ENCODE peak calls at places on chromosomes 13 and 19, in ten cellular contexts. A, D, H, O, N, G, M, Z, U and I are unnamed samples.

GRCh38 chr13:114046447-114046846 is 72.6 kb upstream of the C13orf46 start:
- DNase-seq in A (no peak), D (no peak), H (no peak), O (no peak), N (no peak), G (no peak), M (no peak), Z (no peak), U (no peak), I (no peak)

GRCh38 chr13:111319998-111320911 is at the start of gene TEX29:
- DNase-seq in A (no peak), D (no peak), H (no peak), O (no peak), N (no peak), G (no peak), M (no peak), Z (no peak), U (no peak), I (no peak)

GRCh38 chr13:21686761-21687391 is 16.0 kb downstream of the FGF9 start:
- DNase-seq in A (no peak), D (no peak), H (no peak), O (no peak), N (no peak), G (no peak), M (no peak), Z (no peak), U (no peak), I (no peak)

GRCh38 chr19:30783936-30784335 is 411.8 kb downstream of the ZNF536 start:
- DNase-seq in A (peak), D (no peak), H (no peak), O (no peak), N (no peak), G (no peak), M (no peak), Z (no peak), U (no peak), I (no peak)

GRCh38 chr19:52190679-52191293 is 934 bp downstream of the PPP2R1A start:
- DNase-seq in A (peak), D (no peak), H (peak), O (no peak), N (peak), G (no peak), M (no peak), Z (no peak), U (no peak), I (peak)

GRCh38 chr13:50071399-50071798 is 56.2 kb downstream of the KCNRG start:
- DNase-seq in A (no peak), D (no peak), H (no peak), O (no peak), N (no peak), G (no peak), M (no peak), Z (no peak), U (peak), I (no peak)

GRCh38 chr13:39676315-39676876 is 20.9 kb downstream of the COG6 start:
- DNase-seq in A (no peak), D (no peak), H (no peak), O (no peak), N (peak), G (no peak), M (peak), Z (peak), U (peak), I (peak)

GRCh38 chr13:113863511-113864302 is at the start of gene GAS6:
- DNase-seq in A (peak), D (no peak), H (peak), O (no peak), N (peak), G (no peak), M (no peak), Z (no peak), U (no peak), I (no peak)

GRCh38 chr13:37068962-37069361 is 9.5 kb upstream of the SUPT20H start:
- DNase-seq in A (no peak), D (no peak), H (no peak), O (no peak), N (no peak), G (no peak), M (no peak), Z (no peak), U (peak), I (peak)

GRCh38 chr19:913080-913748 is at the start of gene R3HDM4:
- DNase-seq in A (peak), D (no peak), H (peak), O (peak), N (no peak), G (no peak), M (peak), Z (peak), U (peak), I (peak)

GRCh38 chr13:29587645-29588044 is 7.8 kb downstream of the SLC7A1 start:
- DNase-seq in A (no peak), D (no peak), H (no peak), O (no peak), N (no peak), G (no peak), M (no peak), Z (no peak), U (no peak), I (no peak)

GRCh38 chr19:38265213-38265861 is 964 bp downstream of the SPINT2 start:
- DNase-seq in A (peak), D (no peak), H (no peak), O (no peak), N (no peak), G (no peak), M (peak), Z (no peak), U (no peak), I (peak)

GRCh38 chr19:37218592-37218935 is 550 bp downstream of the ZNF383 start:
- DNase-seq in A (no peak), D (no peak), H (no peak), O (no peak), N (no peak), G (no peak), M (no peak), Z (no peak), U (peak), I (no peak)

GRCh38 chr19:42606660-42607351 is 12.1 kb upstream of the CEACAM8 start:
- DNase-seq in A (peak), D (no peak), H (peak), O (no peak), N (peak), G (no peak), M (peak), Z (peak), U (peak), I (peak)

GRCh38 chr19:6556480-6556879 is 25.7 kb downstream of the TNFSF9 start:
- DNase-seq in A (no peak), D (no peak), H (no peak), O (no peak), N (no peak), G (no peak), M (no peak), Z (no peak), U (no peak), I (no peak)

GRCh38 chr13:110820311-110820710 is 94.6 kb downstream of the ANKRD10 start:
- DNase-seq in A (no peak), D (no peak), H (no peak), O (no peak), N (no peak), G (no peak), M (no peak), Z (no peak), U (no peak), I (no peak)

GRCh38 chr13:109939105-109939504 is 152.7 kb upstream of the IRS2 start:
- DNase-seq in A (no peak), D (no peak), H (no peak), O (no peak), N (no peak), G (no peak), M (no peak), Z (no peak), U (no peak), I (no peak)

GRCh38 chr13:32443111-32443510 is 15.2 kb upstream of the N4BP2L1 start:
- DNase-seq in A (no peak), D (no peak), H (no peak), O (no peak), N (no peak), G (no peak), M (peak), Z (peak), U (peak), I (peak)

GRCh38 chr13:77480071-77480470 is 55.4 kb upstream of the SCEL start:
- DNase-seq in A (no peak), D (no peak), H (peak), O (no peak), N (no peak), G (no peak), M (no peak), Z (no peak), U (no peak), I (no peak)

GRCh38 chr19:30320916-30321315 is 51.3 kb upstream of the ZNF536 start:
- DNase-seq in A (no peak), D (no peak), H (no peak), O (no peak), N (no peak), G (no peak), M (no peak), Z (no peak), U (no peak), I (no peak)

GRCh38 chr13:52447815-52448552 is 2.5 kb downstream of the VPS36 start:
- DNase-seq in A (no peak), D (no peak), H (no peak), O (no peak), N (no peak), G (no peak), M (no peak), Z (no peak), U (peak), I (no peak)

GRCh38 chr13:112761701-112762689 is 72.2 kb downstream of the ATP11A start:
- DNase-seq in A (no peak), D (no peak), H (no peak), O (no peak), N (no peak), G (no peak), M (no peak), Z (no peak), U (no peak), I (no peak)

GRCh38 chr13:85588359-85588758 is 210.9 kb downstream of the SLITRK6 start:
- DNase-seq in A (no peak), D (no peak), H (peak), O (no peak), N (no peak), G (no peak), M (no peak), Z (no peak), U (no peak), I (no peak)

GRCh38 chr19:970695-971094 is 13.4 kb upstream of the WDR18 start:
- DNase-seq in A (peak), D (no peak), H (no peak), O (no peak), N (no peak), G (no peak), M (no peak), Z (no peak), U (peak), I (no peak)

GRCh38 chr19:2079076-2079864 is 16.9 kb downstream of the MOB3A start:
- DNase-seq in A (no peak), D (no peak), H (no peak), O (no peak), N (no peak), G (no peak), M (no peak), Z (no peak), U (no peak), I (no peak)

GRCh38 chr13:51636349-51636890 is 52.2 kb downstream of the WDFY2 start:
- DNase-seq in A (peak), D (no peak), H (no peak), O (no peak), N (no peak), G (no peak), M (no peak), Z (no peak), U (no peak), I (no peak)

GRCh38 chr13:71408416-71408815 is 458.6 kb downstream of the DACH1 start:
- DNase-seq in A (no peak), D (no peak), H (no peak), O (no peak), N (no peak), G (no peak), M (no peak), Z (no peak), U (no peak), I (no peak)

GRCh38 chr19:35673121-35673804 is 6.9 kb downstream of the UPK1A start:
- DNase-seq in A (peak), D (no peak), H (peak), O (no peak), N (peak), G (no peak), M (peak), Z (peak), U (no peak), I (no peak)